ENCODE peak calls at places on chromosomes 4 and X, in five cellular contexts. Z is astrocyte of the cerebellum; J is effector memory CD4-positive, alpha-beta T cell; V is RWPE2; I is ascending aorta. L is an unnamed sample.

GRCh38 chr4:20844311-20844710 is 144.1 kb downstream of the PACRGL start:
- DNase-seq in Z (no peak), J (no peak), V (no peak), I (no peak), L (no peak)

GRCh38 chr4:185134176-185134869 is 8.7 kb upstream of the SLC25A4 start:
- DNase-seq in Z (peak), J (no peak), V (no peak), I (no peak), L (peak)

GRCh38 chrX:70445876-70446275 is 1.2 kb downstream of the DLG3 start:
- DNase-seq in Z (no peak), J (no peak), V (no peak), I (no peak), L (no peak)

GRCh38 chrX:9853307-9853706 is 67.1 kb downstream of the SHROOM2 start:
- DNase-seq in Z (no peak), J (no peak), V (no peak), I (no peak), L (no peak)

GRCh38 chrX:19839770-19840254 is 47.6 kb downstream of the SH3KBP1 start:
- DNase-seq in Z (no peak), J (no peak), V (no peak), I (no peak), L (no peak)

GRCh38 chr4:1204828-1205591 is 32.6 kb upstream of the SPON2 start:
- DNase-seq in Z (no peak), J (no peak), V (no peak), I (no peak), L (no peak)

GRCh38 chr4:20252656-20253271 is 1.1 kb downstream of the SLIT2 start:
- DNase-seq in Z (no peak), J (no peak), V (peak), I (no peak), L (no peak)

GRCh38 chr4:185566972-185567749 is 31.9 kb upstream of the PDLIM3 start:
- DNase-seq in Z (peak), J (no peak), V (no peak), I (no peak), L (peak)

GRCh38 chr4:121791481-121791880 is 9.6 kb upstream of the EXOSC9 start:
- DNase-seq in Z (peak), J (no peak), V (no peak), I (no peak), L (peak)

GRCh38 chr4:13327991-13328390 is 156.1 kb downstream of the RAB28 start:
- DNase-seq in Z (no peak), J (no peak), V (no peak), I (no peak), L (no peak)

GRCh38 chrX:136202889-136203288 is 48.3 kb downstream of the MAP7D3 start:
- DNase-seq in Z (no peak), J (no peak), V (no peak), I (no peak), L (no peak)

GRCh38 chrX:108268434-108269080 is 169.7 kb downstream of the COL4A6 start:
- DNase-seq in Z (no peak), J (no peak), V (no peak), I (no peak), L (no peak)

GRCh38 chr4:140833280-140833679 is 77.1 kb upstream of the TBC1D9 start:
- DNase-seq in Z (no peak), J (no peak), V (no peak), I (no peak), L (no peak)

GRCh38 chr4:3375688-3376087 is 66.1 kb upstream of the HGFAC start:
- DNase-seq in Z (peak), J (no peak), V (no peak), I (no peak), L (peak)

GRCh38 chr4:81930506-81931238 is 443.1 kb downstream of the HNRNPD start:
- DNase-seq in Z (no peak), J (no peak), V (no peak), I (no peak), L (no peak)

GRCh38 chrX:27254663-27255062 is 208.5 kb downstream of the PPP4R3C start:
- DNase-seq in Z (no peak), J (no peak), V (no peak), I (no peak), L (no peak)

GRCh38 chrX:68196939-68197791 is 236.1 kb downstream of the OPHN1 start:
- DNase-seq in Z (peak), J (no peak), V (no peak), I (no peak), L (no peak)

GRCh38 chrX:134660627-134661026 is 2.4 kb upstream of the PLAC1 start:
- DNase-seq in Z (no peak), J (no peak), V (no peak), I (no peak), L (no peak)

GRCh38 chr4:15779336-15779735 is 1.2 kb downstream of the CD38 start:
- DNase-seq in Z (peak), J (no peak), V (no peak), I (no peak), L (no peak)

GRCh38 chr4:165175879-165176278 is 31.5 kb upstream of the KLHL2 start:
- DNase-seq in Z (peak), J (no peak), V (no peak), I (no peak), L (no peak)

GRCh38 chrX:51892921-51893745 is at the start of gene MAGED1:
- DNase-seq in Z (peak), J (peak), V (peak), I (peak), L (peak)

GRCh38 chr4:186192068-186192751 is 843 bp downstream of the CYP4V2 start:
- DNase-seq in Z (no peak), J (no peak), V (no peak), I (no peak), L (no peak)

GRCh38 chr4:25310066-25310824 is 2.3 kb upstream of the ZCCHC4 start:
- DNase-seq in Z (no peak), J (no peak), V (no peak), I (no peak), L (no peak)

GRCh38 chr4:3772632-3773031 is 6.4 kb downstream of the ADRA2C start:
- DNase-seq in Z (no peak), J (no peak), V (no peak), I (no peak), L (no peak)

GRCh38 chrX:40651620-40652223 is 4.4 kb upstream of the CXorf38 start:
- DNase-seq in Z (peak), J (peak), V (no peak), I (no peak), L (no peak)

GRCh38 chrX:114065612-114066178 is 518.2 kb upstream of the HTR2C start:
- DNase-seq in Z (no peak), J (no peak), V (no peak), I (no peak), L (no peak)

GRCh38 chr4:143559757-143560147 is 46.2 kb downstream of the SMARCA5 start:
- DNase-seq in Z (no peak), J (peak), V (no peak), I (no peak), L (no peak)

GRCh38 chr4:170853422-170854021 is 763.8 kb upstream of the AADAT start:
- DNase-seq in Z (peak), J (no peak), V (no peak), I (no peak), L (no peak)

GRCh38 chr4:176270669-176271068 is 1.6 kb upstream of the ASB5 start:
- DNase-seq in Z (peak), J (no peak), V (peak), I (no peak), L (peak)

GRCh38 chrX:123084797-123085196 is 99.3 kb upstream of the GRIA3 start:
- DNase-seq in Z (no peak), J (no peak), V (no peak), I (no peak), L (no peak)

GRCh38 chr4:53716471-53717063 is 125.3 kb upstream of the LNX1 start:
- DNase-seq in Z (no peak), J (no peak), V (no peak), I (no peak), L (no peak)

GRCh38 chr4:169179609-169180526 is 90.9 kb downstream of the SH3RF1 start:
- DNase-seq in Z (no peak), J (no peak), V (no peak), I (no peak), L (no peak)

GRCh38 chr4:122099896-122100295 is 52.2 kb upstream of the BLTP1 start:
- DNase-seq in Z (peak), J (no peak), V (no peak), I (no peak), L (peak)

GRCh38 chr4:101103381-101104142 is 243.8 kb downstream of the PPP3CA start:
- DNase-seq in Z (no peak), J (no peak), V (no peak), I (no peak), L (no peak)

GRCh38 chr4:11843340-11843739 is 414.6 kb upstream of the HS3ST1 start:
- DNase-seq in Z (no peak), J (no peak), V (no peak), I (no peak), L (no peak)

GRCh38 chrX:7052541-7052940 is 95.0 kb upstream of the STS start:
- DNase-seq in Z (no peak), J (no peak), V (no peak), I (no peak), L (no peak)

GRCh38 chr4:92636038-92636825 is 332.5 kb downstream of the GRID2 start:
- DNase-seq in Z (no peak), J (no peak), V (no peak), I (no peak), L (no peak)

GRCh38 chrX:121479406-121479805 is 432.0 kb downstream of the GLUD2 start:
- DNase-seq in Z (no peak), J (no peak), V (no peak), I (no peak), L (no peak)

GRCh38 chr4:1033840-1034551 is 22.6 kb downstream of the FGFRL1 start:
- DNase-seq in Z (peak), J (no peak), V (no peak), I (no peak), L (no peak)

L was measured in AG04450.